ENCODE peak calls at places on chromosomes 3 and 15, in six cellular contexts. K is H1, O is neuronal stem cell, V is H9, B is IMR-90, D is mesenchymal stem cell. P is an unnamed sample.
A peak's percentile ranks its signal among the peaks of the same experiment; 100 is the strongest.

GRCh38 chr3:133522036-133522435 is 51.5 kb upstream of the CDV3 start:
- DNase-seq in K (no peak), O (no peak), V (no peak), B (no peak), D (no peak), P (no peak)

GRCh38 chr3:109025896-109026295 is 72.2 kb upstream of the GUCA1C start:
- DNase-seq in K (no peak), O (no peak), V (no peak), B (no peak), D (no peak), P (no peak)

GRCh38 chr3:36868614-36869436 is 76.0 kb downstream of the TRANK1 start:
- DNase-seq in K (peak; percentile 67), O (peak; percentile 75), V (peak; percentile 71), B (peak; percentile 63), D (peak; percentile 71), P (peak; percentile 42)

GRCh38 chr3:114456742-114457141 is 162.9 kb downstream of the TIGIT start:
- DNase-seq in K (no peak), O (no peak), V (no peak), B (no peak), D (no peak), P (no peak)

GRCh38 chr3:195931582-195932273 is 23.4 kb upstream of the TNK2 start:
- DNase-seq in K (no peak), O (no peak), V (no peak), B (no peak), D (no peak), P (no peak)

GRCh38 chr3:197021231-197021630 is 8.4 kb downstream of the MELTF start:
- DNase-seq in K (peak; percentile 56), O (no peak), V (peak; percentile 56), B (no peak), D (no peak), P (no peak)

GRCh38 chr3:161890147-161890625 is 393.6 kb downstream of the OTOL1 start:
- DNase-seq in K (no peak), O (no peak), V (no peak), B (peak; percentile 95), D (peak; percentile 94), P (no peak)

GRCh38 chr3:150469031-150469930 is 61.2 kb downstream of the TSC22D2 start:
- DNase-seq in K (no peak), O (no peak), V (peak; percentile 31), B (peak; percentile 98), D (peak; percentile 97), P (peak; percentile 91)

GRCh38 chr3:189590223-189590622 is 41.0 kb upstream of the TP63 start:
- DNase-seq in K (no peak), O (no peak), V (no peak), B (no peak), D (no peak), P (no peak)

GRCh38 chr3:106085998-106086397 is 217.2 kb upstream of the CBLB start:
- DNase-seq in K (no peak), O (no peak), V (no peak), B (no peak), D (peak; percentile 23), P (no peak)

GRCh38 chr3:159787191-159787590 is 201.4 kb upstream of the IL12A start:
- DNase-seq in K (no peak), O (no peak), V (no peak), B (peak; percentile 94), D (peak; percentile 94), P (peak; percentile 94)

GRCh38 chr3:88641033-88641604 is 466.3 kb upstream of the EPHA3 start:
- DNase-seq in K (no peak), O (no peak), V (no peak), B (no peak), D (no peak), P (no peak)

GRCh38 chr3:183845608-183846288 is 20.4 kb upstream of the MAP6D1 start:
- DNase-seq in K (no peak), O (no peak), V (no peak), B (peak; percentile 31), D (peak; percentile 10), P (peak; percentile 87)

GRCh38 chr3:46693038-46693896 is at the start of gene ALS2CL:
- DNase-seq in K (peak; percentile 84), O (no peak), V (peak; percentile 77), B (no peak), D (peak; percentile 57), P (peak; percentile 73)

GRCh38 chr3:38461086-38461390 is 7.3 kb downstream of the ACVR2B start:
- DNase-seq in K (no peak), O (no peak), V (no peak), B (no peak), D (no peak), P (no peak)

GRCh38 chr3:141792495-141792894 is 29.3 kb downstream of the GRK7 start:
- DNase-seq in K (no peak), O (no peak), V (no peak), B (no peak), D (no peak), P (no peak)

GRCh38 chr15:74420193-74420905 is 13.4 kb downstream of the SEMA7A start:
- DNase-seq in K (no peak), O (no peak), V (no peak), B (no peak), D (no peak), P (no peak)

GRCh38 chr3:101890716-101891115 is 41.4 kb downstream of the NFKBIZ start:
- DNase-seq in K (no peak), O (no peak), V (no peak), B (peak; percentile 88), D (peak; percentile 66), P (peak; percentile 39)

GRCh38 chr3:43998841-43999805 is 242.6 kb upstream of the TOPAZ1 start:
- DNase-seq in K (peak; percentile 83), O (peak; percentile 56), V (peak; percentile 82), B (no peak), D (peak; percentile 4), P (peak; percentile 12)

GRCh38 chr3:123789760-123790159 is 94.4 kb downstream of the MYLK start:
- DNase-seq in K (no peak), O (no peak), V (no peak), B (peak; percentile 79), D (peak; percentile 95), P (peak; percentile 99)

GRCh38 chr3:10602769-10603768 is 97.7 kb upstream of the ATP2B2 start:
- DNase-seq in K (no peak), O (no peak), V (no peak), B (no peak), D (no peak), P (no peak)

GRCh38 chr3:194220776-194221735 is 85.1 kb downstream of the HES1 start:
- DNase-seq in K (no peak), O (no peak), V (no peak), B (no peak), D (no peak), P (peak; percentile 36)

GRCh38 chr15:75198560-75199346 is 2.9 kb upstream of the C15orf39 start:
- DNase-seq in K (no peak), O (no peak), V (peak; percentile 80), B (peak; percentile 49), D (peak; percentile 55), P (no peak)

GRCh38 chr3:182389041-182389815 is 404.1 kb upstream of the ATP11B start:
- DNase-seq in K (no peak), O (no peak), V (no peak), B (no peak), D (no peak), P (no peak)

GRCh38 chr15:37370938-37371337 is 270.6 kb upstream of the MEIS2 start:
- DNase-seq in K (no peak), O (no peak), V (no peak), B (no peak), D (no peak), P (no peak)

GRCh38 chr3:116579843-116580242 is 129.7 kb upstream of the TUSC7 start:
- DNase-seq in K (peak; percentile 48), O (peak; percentile 38), V (no peak), B (peak; percentile 20), D (peak; percentile 11), P (peak; percentile 1)

GRCh38 chr15:67164401-67164791 is 90.1 kb downstream of the AAGAB start:
- DNase-seq in K (no peak), O (no peak), V (no peak), B (no peak), D (peak; percentile 37), P (no peak)

GRCh38 chr15:96732704-96733103 is 402.2 kb downstream of the NR2F2 start:
- DNase-seq in K (no peak), O (no peak), V (no peak), B (no peak), D (no peak), P (no peak)

GRCh38 chr15:46857103-46857502 is 860.2 kb upstream of the SEMA6D start:
- DNase-seq in K (no peak), O (no peak), V (no peak), B (no peak), D (no peak), P (no peak)

GRCh38 chr3:71237661-71238060 is 345.9 kb downstream of the FOXP1 start:
- DNase-seq in K (no peak), O (no peak), V (no peak), B (no peak), D (no peak), P (no peak)
- H2AK5ac ChIP-seq in K (peak overlapping the region; percentile 45), O (no peak overlapping the region), V (no peak overlapping the region), B (no peak overlapping the region), D (no peak overlapping the region), P (no peak overlapping the region)

GRCh38 chr3:53944019-53944418 is 52.4 kb upstream of the SELENOK start:
- DNase-seq in K (no peak), O (no peak), V (no peak), B (no peak), D (no peak), P (no peak)

GRCh38 chr3:53949541-53949940 is 57.9 kb upstream of the SELENOK start:
- DNase-seq in K (no peak), O (no peak), V (no peak), B (no peak), D (no peak), P (no peak)

GRCh38 chr3:53948174-53948573 is 56.5 kb upstream of the SELENOK start:
- DNase-seq in K (no peak), O (no peak), V (no peak), B (no peak), D (no peak), P (no peak)
- H4K91ac ChIP-seq in K (no peak overlapping the region), O (no peak overlapping the region), V (no peak overlapping the region), B (no peak overlapping the region), D (no peak overlapping the region), P (no peak overlapping the region)

GRCh38 chr3:30629736-30630135 is 23.3 kb downstream of the TGFBR2 start:
- DNase-seq in K (no peak), O (no peak), V (no peak), B (no peak), D (no peak), P (no peak)

GRCh38 chr3:30628931-30629590 is 22.7 kb downstream of the TGFBR2 start:
- DNase-seq in K (no peak), O (no peak), V (no peak), B (no peak), D (peak; percentile 35), P (no peak)

GRCh38 chr3:30630238-30631030 is 24.0 kb downstream of the TGFBR2 start:
- DNase-seq in K (no peak), O (no peak), V (no peak), B (no peak), D (no peak), P (no peak)

GRCh38 chr3:30626443-30627181 is 20.2 kb downstream of the TGFBR2 start:
- DNase-seq in K (no peak), O (no peak), V (no peak), B (peak; percentile 76), D (peak; percentile 84), P (peak; percentile 35)

GRCh38 chr3:30628188-30628930 is 22.0 kb downstream of the TGFBR2 start:
- DNase-seq in K (no peak), O (no peak), V (no peak), B (no peak), D (no peak), P (no peak)
- H2AK5ac ChIP-seq in K (peak overlapping the region; percentile 41), O (no peak overlapping the region), V (no peak overlapping the region), B (peak overlapping the region; percentile 81), D (peak overlapping the region; percentile 35), P (no peak overlapping the region)

GRCh38 chr15:62619526-62619925 is 423.0 kb upstream of the TPM1 start:
- DNase-seq in K (no peak), O (no peak), V (no peak), B (no peak), D (no peak), P (no peak)
- H4K91ac ChIP-seq in K (no peak overlapping the region), O (no peak overlapping the region), V (no peak overlapping the region), B (peak overlapping the region; percentile 26), D (no peak overlapping the region), P (no peak overlapping the region)

P was measured in trophoblast cell.